ENCODE peak calls at places on chromosomes 6 and 20, in five cellular contexts. I, R, M, K and N are unnamed samples.

GRCh38 chr6:42340516-42340915 is 111.2 kb downstream of the TRERF1 start:
- DNase-seq in K (no peak), R (no peak), M (no peak), I (no peak), N (no peak)

GRCh38 chr6:32371204-32371603 is 499 bp downstream of the TSBP1 start:
- DNase-seq in K (no peak), I (peak; percentile 76), M (no peak), R (no peak), N (no peak)

GRCh38 chr6:145036848-145037567 is 698.3 kb downstream of the EPM2A start:
- DNase-seq in M (no peak), R (no peak), K (no peak), I (peak; percentile 19), N (peak; percentile 12)

GRCh38 chr20:24698706-24699206 is 229.3 kb downstream of the SYNDIG1 start:
- DNase-seq in R (no peak), K (no peak), M (no peak), I (no peak), N (no peak)

GRCh38 chr6:113651120-113651519 is 206.0 kb upstream of the MARCKS start:
- DNase-seq in R (no peak), I (no peak), M (no peak), K (no peak), N (no peak)

GRCh38 chr20:37178839-37179670 is at the start of the genes MROH8 and RPN2:
- DNase-seq in M (peak; percentile 97), K (peak; percentile 83), I (peak; percentile 99), R (peak; percentile 93), N (peak; percentile 99)

GRCh38 chr6:74879970-74880369 is 325.9 kb downstream of the COL12A1 start:
- DNase-seq in K (no peak), I (no peak), R (no peak), M (no peak), N (no peak)

GRCh38 chr20:17630806-17631195 is 51.2 kb downstream of the RRBP1 start:
- DNase-seq in I (no peak), R (no peak), M (no peak), K (no peak), N (no peak)

GRCh38 chr20:5171074-5171789 is 44.4 kb downstream of the CDS2 start:
- DNase-seq in K (no peak), R (no peak), M (no peak), I (no peak), N (no peak)

GRCh38 chr6:29942275-29943052 is at the start of gene HLA-A:
- DNase-seq in M (no peak), I (peak; percentile 97), R (peak; percentile 88), K (peak; percentile 92), N (peak; percentile 75)

GRCh38 chr6:46719099-46719498 is 16.1 kb downstream of the PLA2G7 start:
- DNase-seq in I (no peak), K (no peak), R (no peak), M (no peak), N (no peak)

GRCh38 chr6:46715106-46715505 is 20.1 kb downstream of the PLA2G7 start:
- DNase-seq in R (no peak), M (no peak), K (no peak), I (no peak), N (peak; percentile 6)
- TF ChIP-seq MYC in R (no peak), M (no peak), K (no peak), I (no peak), N (no peak)

DNA sequence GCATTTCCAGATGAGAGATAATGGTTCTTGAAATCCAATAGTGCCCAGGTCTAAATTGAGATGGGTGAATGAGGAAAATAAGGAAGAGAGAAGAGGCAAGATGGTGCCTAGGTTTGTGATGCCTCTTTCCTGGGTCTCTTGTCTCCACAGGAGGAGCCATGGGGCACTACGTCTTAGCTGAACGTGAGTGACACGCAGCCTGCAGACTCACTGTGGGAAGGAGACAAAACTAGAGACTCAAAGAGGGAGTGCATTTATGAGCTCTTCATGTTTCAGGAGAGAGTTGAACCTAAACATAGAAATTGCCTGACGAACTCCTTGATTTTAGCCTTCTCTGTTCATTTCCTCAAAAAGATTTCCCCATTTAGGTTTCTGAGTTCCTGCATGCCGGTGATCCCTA is 6.8 kb downstream of the HFE start:
- DNase-seq in I (no peak), R (no peak), M (no peak), K (no peak), N (no peak)
- TF ChIP-seq MAX in I (no peak), R (no peak), M (no peak), K (no peak), N (no peak)

GRCh38 chr20:44912189-44912588 is 2.3 kb downstream of the PABPC1L start:
- DNase-seq in R (no peak), I (no peak), K (no peak), M (no peak), N (no peak)

GRCh38 chr20:44909872-44910689 is at the start of gene PABPC1L:
- DNase-seq in K (peak; percentile 13), M (peak; percentile 97), I (no peak), R (peak; percentile 70), N (peak; percentile 81)

GRCh38 chr20:44908987-44909871 is 631 bp upstream of the PABPC1L start:
- DNase-seq in K (no peak), R (no peak), M (no peak), I (no peak), N (peak; percentile 12)

GRCh38 chr20:44910690-44911262 is 916 bp downstream of the PABPC1L start:
- DNase-seq in I (no peak), M (peak; percentile 31), K (no peak), R (peak; percentile 26), N (peak; percentile 9)

DNA sequence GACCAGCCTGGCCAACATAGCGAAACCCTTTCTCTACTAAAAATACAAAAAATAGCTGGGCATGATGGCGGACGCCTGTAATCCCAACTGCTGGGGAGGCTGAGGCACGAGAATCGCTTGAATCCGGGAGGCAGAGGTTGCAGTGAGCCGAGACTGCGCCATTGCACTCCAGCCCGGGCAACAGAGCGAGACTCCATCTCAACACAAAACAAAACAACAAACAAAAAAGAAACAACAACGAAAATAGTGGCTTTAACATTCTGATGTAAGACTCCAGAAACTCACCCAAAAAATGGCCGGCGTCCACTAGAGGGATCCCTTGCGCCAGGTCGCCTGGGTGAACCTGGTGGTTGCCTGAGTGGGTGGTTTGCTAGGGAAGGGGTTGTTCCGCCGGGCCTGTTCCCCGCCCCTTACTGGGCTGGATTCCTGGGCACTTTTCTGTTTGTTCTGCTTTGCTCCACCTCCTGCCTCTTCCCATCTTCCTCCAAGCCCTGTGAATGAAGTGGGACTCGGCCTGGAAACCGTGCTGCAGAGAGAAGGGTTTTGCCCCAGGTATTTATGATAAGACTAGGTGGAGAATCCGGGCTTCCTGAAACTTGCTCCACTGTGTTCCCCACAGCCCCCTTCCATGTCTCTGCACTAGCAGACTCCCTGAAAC is 1.5 kb downstream of the PABPC1L start:
- DNase-seq in I (peak; percentile 42), M (peak; percentile 83), R (peak; percentile 78), K (no peak), N (peak; percentile 69)
- TF ChIP-seq CTCF in I (peak; percentile 54), M (peak; percentile 69), R (peak; percentile 57), K (peak; percentile 66), N (peak; percentile 54)

GRCh38 chr20:63133481-63134091 is 82.3 kb downstream of the YTHDF1 start:
- DNase-seq in I (no peak), M (no peak), K (no peak), R (no peak), N (no peak)
- TF ChIP-seq MYC in I (no peak), M (no peak), K (no peak), R (no peak), N (no peak)

GRCh38 chr6:123812621-123813020 is 9.0 kb downstream of the NKAIN2 start:
- DNase-seq in M (no peak), R (no peak), K (no peak), I (no peak), N (no peak)

GRCh38 chr6:123808556-123808955 is 4.9 kb downstream of the NKAIN2 start:
- DNase-seq in R (no peak), M (no peak), I (no peak), K (no peak), N (no peak)

GRCh38 chr6:123811378-123811777 is 7.7 kb downstream of the NKAIN2 start:
- DNase-seq in K (no peak), R (no peak), I (no peak), M (no peak), N (no peak)

GRCh38 chr6:123810214-123810613 is 6.5 kb downstream of the NKAIN2 start:
- DNase-seq in I (no peak), R (no peak), K (no peak), M (no peak), N (no peak)

GRCh38 chr6:123810948-123811347 is 7.3 kb downstream of the NKAIN2 start:
- DNase-seq in M (no peak), I (no peak), R (no peak), K (no peak), N (no peak)
- TF ChIP-seq MAX in M (no peak), I (no peak), R (no peak), K (no peak), N (no peak)

GRCh38 chr20:46169245-46170171 is 51.4 kb downstream of the CD40 start:
- DNase-seq in R (no peak), K (no peak), I (no peak), M (no peak), N (no peak)

GRCh38 chr20:46167080-46167479 is 49.0 kb downstream of the CD40 start:
- DNase-seq in M (no peak), R (no peak), I (no peak), K (no peak), N (no peak)

GRCh38 chr20:46171909-46172308 is 53.8 kb downstream of the CD40 start:
- DNase-seq in R (no peak), I (no peak), K (no peak), M (no peak), N (peak; percentile 60)

GRCh38 chr20:46171476-46171875 is 53.4 kb downstream of the CD40 start:
- DNase-seq in I (no peak), K (no peak), M (no peak), R (no peak), N (no peak)

DNA sequence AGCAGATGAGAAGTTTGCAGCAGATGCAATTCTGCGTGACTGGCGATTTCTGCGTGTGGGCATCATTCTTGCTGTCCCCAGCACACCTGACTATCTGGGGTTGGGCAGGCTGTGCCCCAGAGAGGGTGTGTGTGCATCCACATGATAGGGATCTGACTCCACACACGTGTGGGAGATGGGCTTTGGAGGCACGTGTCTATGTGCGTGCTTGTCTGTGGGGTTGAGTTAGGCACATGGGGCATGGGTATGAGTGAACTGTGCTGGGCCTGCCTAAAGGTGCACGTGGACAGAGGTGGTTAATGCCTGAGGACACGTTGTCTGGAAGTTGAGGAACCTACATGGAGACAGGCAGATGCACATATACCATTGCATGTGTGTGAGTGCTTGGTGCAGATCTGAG is 50.3 kb downstream of the CD40 start:
- DNase-seq in K (no peak), R (no peak), I (no peak), M (no peak), N (no peak)
- TF ChIP-seq CTCF in K (no peak), R (no peak), I (no peak), M (no peak), N (no peak)

DNA sequence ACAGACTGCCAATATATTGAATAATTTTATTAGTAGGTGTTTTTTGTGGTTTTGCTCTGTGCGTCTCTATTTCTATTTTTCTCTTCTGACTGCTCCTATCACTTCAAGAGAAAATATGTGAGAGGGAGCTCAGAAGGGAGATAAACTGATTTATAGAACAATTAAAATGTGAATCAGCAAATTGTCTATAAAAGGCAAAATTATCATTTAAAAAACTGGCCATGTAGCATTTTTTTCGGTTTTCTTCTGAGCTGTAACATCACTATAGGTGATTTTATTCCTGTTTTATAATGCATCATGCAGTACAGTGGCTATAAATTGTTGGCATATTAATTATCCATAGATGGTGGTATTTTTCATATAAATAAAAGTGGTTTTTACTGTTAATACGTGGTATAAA is 416.5 kb downstream of the DOK5 start:
- DNase-seq in K (no peak), I (no peak), M (no peak), R (no peak), N (no peak)
- TF ChIP-seq MYC in K (no peak), I (no peak), M (no peak), R (no peak), N (no peak)

GRCh38 chr6:44000164-44000842 is 126.9 kb downstream of the MRPL14 start:
- DNase-seq in R (no peak), M (peak; percentile 42), I (no peak), K (peak; percentile 84), N (peak; percentile 73)
- TF ChIP-seq MAX in R (no peak), M (no peak), I (no peak), K (no peak), N (peak; percentile 52)